ENCODE peak calls at places on chromosomes 3 and 15, in nine cellular contexts. H is GM23248, T is PC-3, S is MM.1S, Z is SK-N-SH, W is GM23338, A is neural progenitor cell, P is OCI-LY7, R is HCT116. U is an unnamed sample.

GRCh38 chr3:48431224-48432029 is 1.5 kb upstream of the PLXNB1 start:
- DNase-seq in A (no peak), Z (no peak), P (no peak), T (no peak), R (no peak), S (no peak), H (no peak), W (no peak), U (no peak)

GRCh38 chr3:167113466-167113865 is 266.6 kb downstream of the ZBBX start:
- DNase-seq in W (no peak), H (no peak), A (peak), T (no peak), R (no peak), P (no peak), Z (no peak), S (no peak), U (no peak)

GRCh38 chr3:65930650-65931049 is 108.1 kb downstream of the MAGI1 start:
- DNase-seq in A (no peak), P (no peak), W (no peak), H (no peak), S (no peak), R (no peak), T (no peak), Z (no peak), U (no peak)

GRCh38 chr15:48710952-48711495 is 65.5 kb upstream of the FBN1 start:
- DNase-seq in T (no peak), R (no peak), A (peak), H (no peak), W (peak), P (no peak), S (no peak), Z (no peak), U (no peak)

GRCh38 chr15:68252925-68253534 is 23.5 kb upstream of the CLN6 start:
- DNase-seq in S (peak), Z (peak), R (peak), P (peak), W (peak), T (peak), A (peak), H (peak), U (peak)

GRCh38 chr15:82043726-82044372 is 2.0 kb downstream of the MEX3B start:
- DNase-seq in Z (peak), S (no peak), W (peak), H (peak), P (no peak), R (no peak), T (no peak), A (peak), U (no peak)

GRCh38 chr3:155745795-155746550 is 1.1 kb upstream of the PLCH1 start:
- DNase-seq in W (peak), R (peak), T (peak), P (no peak), Z (peak), H (peak), A (peak), S (no peak), U (peak)

GRCh38 chr15:40597024-40597423 is 3.0 kb downstream of the KNL1 start:
- DNase-seq in R (no peak), A (no peak), P (no peak), S (no peak), Z (no peak), W (no peak), T (no peak), H (no peak), U (no peak)

GRCh38 chr15:38651328-38652038 is 86.9 kb upstream of the RASGRP1 start:
- DNase-seq in H (no peak), P (peak), T (no peak), A (no peak), R (no peak), W (peak), S (no peak), Z (no peak), U (no peak)

GRCh38 chr15:99201410-99202175 is 47.8 kb downstream of the TTC23 start:
- DNase-seq in Z (no peak), H (no peak), T (no peak), R (no peak), P (no peak), W (no peak), S (no peak), A (no peak), U (no peak)

GRCh38 chr15:96472647-96473046 is 142.1 kb downstream of the NR2F2 start:
- DNase-seq in R (no peak), T (no peak), H (no peak), P (no peak), W (no peak), Z (no peak), S (no peak), A (no peak), U (no peak)
- H3K4me3 ChIP-seq in R (no peak), T (no peak), H (no peak), P (no peak), W (no peak), Z (no peak), S (no peak), A (no peak), U (no peak)

GRCh38 chr3:140832883-140833282 is 108.8 kb upstream of the SLC25A36 start:
- DNase-seq in H (no peak), P (peak), A (no peak), R (no peak), T (no peak), Z (no peak), W (no peak), S (peak), U (no peak)

GRCh38 chr3:140828585-140828984 is 113.1 kb upstream of the SLC25A36 start:
- DNase-seq in H (no peak), A (no peak), Z (no peak), S (no peak), P (no peak), R (no peak), T (no peak), W (no peak), U (no peak)

GRCh38 chr3:140829796-140830195 is 111.8 kb upstream of the SLC25A36 start:
- DNase-seq in Z (no peak), S (no peak), A (no peak), R (no peak), W (no peak), T (no peak), P (no peak), H (no peak), U (no peak)

GRCh38 chr3:140830391-140830790 is 111.2 kb upstream of the SLC25A36 start:
- DNase-seq in A (no peak), W (no peak), R (no peak), S (no peak), Z (no peak), H (no peak), T (no peak), P (no peak), U (no peak)

GRCh38 chr3:140834266-140835037 is 107.2 kb upstream of the SLC25A36 start:
- DNase-seq in Z (no peak), H (peak), P (no peak), R (no peak), T (peak), W (no peak), S (no peak), A (no peak), U (no peak)
- TF ChIP-seq EZH2phosphoT487 in Z (no peak), H (no peak), P (no peak), R (no peak), T (no peak), W (no peak), S (no peak), A (no peak), U (no peak)

DNA sequence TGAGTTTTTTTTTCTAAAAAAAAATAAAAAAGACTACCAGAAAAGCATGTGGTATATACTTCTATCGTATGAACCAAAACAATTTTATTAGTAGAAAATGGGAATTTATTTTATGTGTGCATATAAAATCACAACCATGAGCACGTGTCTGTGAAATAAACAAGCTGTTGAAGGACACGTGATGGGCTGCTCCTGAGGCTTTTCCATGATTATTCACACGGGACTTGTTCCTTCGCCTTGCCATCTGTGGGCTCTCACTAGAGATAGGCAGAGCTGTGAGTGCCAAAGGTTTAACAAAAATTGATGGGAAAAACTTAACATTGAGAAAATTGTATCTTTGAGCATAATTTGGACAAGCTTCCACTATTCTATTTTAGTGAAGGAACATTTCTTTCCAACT is 12.4 kb upstream of the ETV5 start:
- DNase-seq in T (no peak), Z (no peak), R (no peak), S (no peak), P (no peak), H (no peak), A (no peak), W (no peak), U (no peak)
- H3K4me3 ChIP-seq in T (no peak), Z (no peak), R (no peak), S (no peak), P (no peak), H (no peak), A (no peak), W (no peak), U (no peak)

DNA sequence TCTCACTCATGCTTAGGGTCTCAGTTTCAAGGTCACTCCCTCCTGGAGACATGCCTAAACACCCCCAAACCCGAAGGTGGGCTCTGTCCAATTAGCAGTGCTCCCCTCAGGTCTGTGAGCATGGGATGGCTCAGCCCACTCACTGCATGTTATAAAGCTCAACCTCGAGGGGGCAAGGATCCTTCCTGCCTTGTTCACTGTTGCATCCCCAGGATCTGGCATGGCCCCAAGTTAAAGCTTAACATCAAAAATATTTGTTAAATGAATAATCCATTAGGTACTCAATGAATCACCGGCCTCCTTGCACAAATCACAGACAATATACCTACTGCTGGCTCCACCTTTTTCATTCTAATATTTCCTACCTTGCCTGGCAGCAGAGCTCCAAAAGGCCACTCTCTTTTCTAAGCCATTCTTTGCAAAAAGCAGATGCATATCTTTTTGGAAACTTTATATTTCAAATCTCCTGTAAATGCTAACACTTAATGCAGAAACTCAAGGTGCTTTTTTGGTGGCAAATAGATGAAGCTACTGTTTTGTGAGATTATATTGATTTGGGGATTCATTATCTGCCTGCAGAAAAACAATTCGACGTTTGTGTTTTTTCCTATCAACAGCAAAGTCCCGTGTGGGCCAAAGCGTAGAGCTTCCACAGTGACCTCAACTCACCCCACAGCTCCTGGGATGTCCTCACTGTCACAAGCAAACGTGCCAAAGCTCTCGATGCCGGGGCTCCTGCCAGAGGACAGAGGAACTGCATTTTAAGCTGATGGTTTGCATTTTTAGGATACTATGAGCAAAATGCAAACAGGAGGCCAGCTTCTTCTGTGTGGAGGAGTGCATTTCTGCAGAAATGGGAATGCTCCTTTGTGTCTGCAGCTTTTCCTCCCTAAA is 35.4 kb downstream of the PCOLCE2 start:
- DNase-seq in P (no peak), H (peak), Z (no peak), S (no peak), T (peak), W (no peak), A (no peak), R (peak), U (peak)
- TF ChIP-seq EZH2phosphoT487 in P (no peak), H (no peak), Z (no peak), S (no peak), T (no peak), W (no peak), A (no peak), R (no peak), U (no peak)

GRCh38 chr3:32821686-32822296 is 4.0 kb downstream of the TRIM71 start:
- DNase-seq in W (peak), R (no peak), H (no peak), Z (peak), T (no peak), S (no peak), P (no peak), A (peak), U (peak)
- H3K4me3 ChIP-seq in W (peak), R (no peak), H (no peak), Z (no peak), T (no peak), S (no peak), P (no peak), A (peak), U (peak)

DNA sequence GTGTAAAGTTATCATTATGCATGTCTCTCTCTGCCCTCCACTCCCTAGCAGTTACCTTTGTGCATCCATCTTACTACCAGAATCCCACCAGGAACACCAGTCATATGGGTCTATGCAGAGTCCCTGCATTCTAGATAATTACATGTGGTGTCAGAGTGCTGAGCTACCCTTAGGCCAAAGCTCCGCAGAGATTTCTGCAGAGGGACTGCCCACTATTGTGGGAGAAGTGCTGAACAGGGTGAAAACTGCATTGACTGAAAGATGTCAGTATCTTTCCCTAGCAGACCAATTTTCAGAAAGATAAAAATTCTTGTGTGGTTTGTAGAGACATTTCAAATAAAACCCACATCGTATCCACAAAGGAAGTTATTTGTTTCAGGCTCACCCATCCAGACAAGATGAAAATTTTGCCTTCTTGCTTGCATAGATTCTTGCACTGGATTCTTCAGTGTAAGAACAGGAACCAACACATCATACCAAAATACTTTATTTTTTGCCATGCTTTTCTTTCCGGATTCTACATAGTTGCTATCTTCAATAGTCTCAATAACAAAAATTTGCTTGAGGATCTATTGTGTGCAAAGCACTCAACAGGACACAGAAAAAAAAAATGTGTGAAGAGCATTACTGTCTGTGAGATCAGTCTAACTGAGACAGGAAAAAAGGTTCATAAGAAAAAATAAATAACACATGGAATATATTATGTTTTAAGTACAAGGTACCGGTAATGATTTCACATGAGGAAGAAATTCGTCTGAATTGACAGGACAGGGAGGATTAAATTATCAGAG is 32.0 kb upstream of the CCDC80 start:
- DNase-seq in H (no peak), R (no peak), A (no peak), S (no peak), W (no peak), P (no peak), Z (no peak), T (no peak), U (no peak)
- TF ChIP-seq EZH2phosphoT487 in H (no peak), R (no peak), A (no peak), S (no peak), W (no peak), P (no peak), Z (no peak), T (no peak), U (no peak)

GRCh38 chr15:83206971-83207621 is 527 bp downstream of the HDGFL3 start:
- DNase-seq in W (peak), S (peak), A (peak), Z (peak), R (no peak), T (peak), P (peak), H (peak), U (peak)
- H3K4me3 ChIP-seq in W (peak), S (peak), A (peak), Z (peak), R (no peak), T (peak), P (peak), H (peak), U (peak)

GRCh38 chr3:159236306-159236705 is 434.5 kb downstream of the MFSD1 start:
- DNase-seq in A (no peak), S (no peak), Z (peak), P (no peak), T (no peak), W (no peak), H (peak), R (no peak), U (no peak)

GRCh38 chr3:159233734-159234133 is 431.9 kb downstream of the MFSD1 start:
- DNase-seq in A (no peak), P (no peak), Z (no peak), H (no peak), T (no peak), S (no peak), W (no peak), R (no peak), U (no peak)

GRCh38 chr3:159229161-159229560 is 427.3 kb downstream of the MFSD1 start:
- DNase-seq in P (no peak), R (no peak), T (no peak), W (peak), S (no peak), A (no peak), H (no peak), Z (no peak), U (no peak)

GRCh38 chr3:159234306-159234705 is 432.5 kb downstream of the MFSD1 start:
- DNase-seq in P (no peak), H (peak), S (no peak), T (peak), R (no peak), W (no peak), Z (no peak), A (no peak), U (no peak)

GRCh38 chr3:159232966-159233365 is 431.1 kb downstream of the MFSD1 start:
- DNase-seq in R (no peak), S (no peak), W (no peak), T (no peak), A (no peak), H (peak), Z (no peak), P (no peak), U (no peak)
- TF ChIP-seq EZH2phosphoT487 in R (no peak), S (no peak), W (no peak), T (no peak), A (no peak), H (no peak), Z (no peak), P (no peak), U (no peak)